ENCODE peak calls at places on chromosomes 16 and 17, in six cellular contexts. R is SK-N-SH, O is T-helper 2 cell, Y is PC-9, H is HCEC 1CT, W is psoas muscle. P is an unnamed sample.

GRCh38 chr16:11571549-11571948 is 15.2 kb downstream of the LITAF start:
- DNase-seq in H (no peak), O (no peak), Y (no peak), R (no peak), W (peak; percentile 7), P (peak; percentile 27)

GRCh38 chr17:42414782-42415409 is 8.2 kb downstream of the CAVIN1 start:
- DNase-seq in Y (no peak), O (peak; percentile 33), H (no peak), W (peak; percentile 52), R (no peak), P (no peak)

GRCh38 chr16:89478576-89479221 is 11.7 kb downstream of the ANKRD11 start:
- DNase-seq in R (no peak), H (peak; percentile 75), O (no peak), W (peak; percentile 36), Y (no peak), P (no peak)

GRCh38 chr16:20897253-20897896 is 2.8 kb downstream of the DCUN1D3 start:
- DNase-seq in Y (no peak), H (peak; percentile 77), W (peak; percentile 73), O (no peak), R (no peak), P (no peak)

GRCh38 chr16:78897299-78897698 is 703.2 kb downstream of the MAF start:
- DNase-seq in W (no peak), O (no peak), R (no peak), H (no peak), Y (no peak), P (no peak)

GRCh38 chr17:19718613-19719364 is 2.4 kb upstream of the SLC47A2 start:
- DNase-seq in Y (peak; percentile 50), R (peak; percentile 29), O (no peak), H (no peak), W (peak; percentile 44), P (no peak)

GRCh38 chr17:71316498-71316897 is 804.3 kb upstream of the SOX9 start:
- DNase-seq in Y (no peak), R (no peak), O (no peak), H (no peak), W (no peak), P (no peak)

GRCh38 chr17:61595418-61595817 is 4.4 kb upstream of the NACA2 start:
- DNase-seq in R (no peak), W (no peak), H (no peak), Y (no peak), O (no peak), P (no peak)

GRCh38 chr16:83271123-83271522 is 536.7 kb upstream of the HSBP1 start:
- DNase-seq in Y (no peak), H (no peak), O (no peak), R (no peak), W (no peak), P (no peak)

GRCh38 chr16:71338193-71338592 is 20.3 kb upstream of the CALB2 start:
- DNase-seq in Y (peak; percentile 82), R (no peak), H (peak; percentile 6), O (no peak), W (no peak), P (no peak)

P was measured in aorta.